ENCODE peak calls at places on chromosomes 7 and 10, in seven cellular contexts. V, S, R, H, T, K and O are unnamed samples.
A peak's percentile ranks its signal among the peaks of the same experiment; 100 is the strongest.

GRCh38 chr7:11750191-11750590 is 81.8 kb downstream of the THSD7A start:
- DNase-seq in V (no peak), S (no peak), R (no peak), H (no peak), T (no peak), K (no peak), O (no peak)

GRCh38 chr10:70744617-70745138 is 40.5 kb downstream of the TBATA start:
- DNase-seq in V (no peak), S (no peak), R (no peak), H (no peak), T (no peak), K (no peak), O (no peak)

GRCh38 chr10:132918617-132919373 is 23.6 kb downstream of the CFAP46 start:
- DNase-seq in V (no peak), S (no peak), R (no peak), H (no peak), T (no peak), K (no peak), O (no peak)

GRCh38 chr10:132691711-132692153 is 94.2 kb downstream of the NKX6-2 start:
- DNase-seq in V (no peak), S (no peak), R (no peak), H (no peak), T (no peak), K (no peak), O (no peak)

GRCh38 chr7:21967500-21968099 is 21.9 kb upstream of the CDCA7L start:
- DNase-seq in V (no peak), S (no peak), R (no peak), H (no peak), T (no peak), K (no peak), O (no peak)

GRCh38 chr7:131076711-131077170 is 250.9 kb upstream of the MKLN1 start:
- DNase-seq in V (no peak), S (no peak), R (no peak), H (no peak), T (no peak), K (peak; percentile 95), O (no peak)

GRCh38 chr7:131898418-131898817 is 342.0 kb upstream of the PODXL start:
- DNase-seq in V (no peak), S (no peak), R (no peak), H (no peak), T (no peak), K (no peak), O (no peak)

GRCh38 chr7:107879400-107880035 is 11.5 kb upstream of the DLD start:
- DNase-seq in V (peak; percentile 52), S (no peak), R (peak; percentile 75), H (peak; percentile 57), T (no peak), K (peak; percentile 49), O (peak; percentile 38)

GRCh38 chr10:62136931-62137330 is 131.7 kb downstream of the RTKN2 start:
- DNase-seq in V (no peak), S (no peak), R (no peak), H (no peak), T (no peak), K (no peak), O (no peak)

GRCh38 chr10:69861251-69862240 is 59.8 kb downstream of the COL13A1 start:
- DNase-seq in V (peak; percentile 94), S (no peak), R (no peak), H (no peak), T (no peak), K (peak; percentile 34), O (no peak)

GRCh38 chr10:70592746-70593512 is 9.6 kb downstream of the PRF1 start:
- DNase-seq in V (no peak), S (peak; percentile 38), R (no peak), H (no peak), T (no peak), K (no peak), O (no peak)

GRCh38 chr10:116825901-116826300 is 23.4 kb upstream of the ENO4 start:
- DNase-seq in V (no peak), S (no peak), R (no peak), H (no peak), T (no peak), K (no peak), O (no peak)

GRCh38 chr7:144842377-144842851 is 6.6 kb upstream of the TPK1 start:
- DNase-seq in V (no peak), S (no peak), R (no peak), H (no peak), T (no peak), K (no peak), O (peak; percentile 42)

GRCh38 chr10:98320476-98321202 is 52.6 kb upstream of the LOXL4 start:
- DNase-seq in V (no peak), S (no peak), R (peak; percentile 47), H (no peak), T (no peak), K (no peak), O (no peak)

GRCh38 chr10:99410876-99411275 is 19.5 kb downstream of the GOT1 start:
- DNase-seq in V (no peak), S (no peak), R (no peak), H (no peak), T (no peak), K (no peak), O (no peak)

GRCh38 chr7:152411389-152411788 is 24.4 kb downstream of the KMT2C start:
- DNase-seq in V (no peak), S (no peak), R (peak; percentile 44), H (no peak), T (no peak), K (no peak), O (no peak)

GRCh38 chr10:92844746-92845145 is 3.6 kb upstream of the EXOC6 start:
- DNase-seq in V (no peak), S (no peak), R (no peak), H (no peak), T (no peak), K (no peak), O (no peak)

GRCh38 chr7:140281960-140282359 is 105.2 kb upstream of the KDM7A start:
- DNase-seq in V (no peak), S (no peak), R (no peak), H (no peak), T (no peak), K (no peak), O (no peak)

GRCh38 chr7:14766747-14767146 is 135.8 kb downstream of the DGKB start:
- DNase-seq in V (no peak), S (no peak), R (no peak), H (no peak), T (no peak), K (no peak), O (no peak)

GRCh38 chr10:119251315-119251708 is 43.9 kb downstream of the GRK5 start:
- DNase-seq in V (no peak), S (no peak), R (no peak), H (peak; percentile 26), T (no peak), K (no peak), O (no peak)
- H3K9ac ChIP-seq in V (no peak overlapping the region), S (no peak overlapping the region), R (peak overlapping the region; percentile 62), H (peak overlapping the region; percentile 62), T (no peak overlapping the region), K (no peak overlapping the region), O (no peak overlapping the region)

GRCh38 chr7:50662059-50662689 is 97.0 kb upstream of the DDC start:
- DNase-seq in V (no peak), S (no peak), R (no peak), H (no peak), T (no peak), K (no peak), O (no peak)
- TF ChIP-seq YY1 in V (no peak), S (no peak), R (no peak), H (no peak), T (no peak), K (no peak), O (no peak)

DNA sequence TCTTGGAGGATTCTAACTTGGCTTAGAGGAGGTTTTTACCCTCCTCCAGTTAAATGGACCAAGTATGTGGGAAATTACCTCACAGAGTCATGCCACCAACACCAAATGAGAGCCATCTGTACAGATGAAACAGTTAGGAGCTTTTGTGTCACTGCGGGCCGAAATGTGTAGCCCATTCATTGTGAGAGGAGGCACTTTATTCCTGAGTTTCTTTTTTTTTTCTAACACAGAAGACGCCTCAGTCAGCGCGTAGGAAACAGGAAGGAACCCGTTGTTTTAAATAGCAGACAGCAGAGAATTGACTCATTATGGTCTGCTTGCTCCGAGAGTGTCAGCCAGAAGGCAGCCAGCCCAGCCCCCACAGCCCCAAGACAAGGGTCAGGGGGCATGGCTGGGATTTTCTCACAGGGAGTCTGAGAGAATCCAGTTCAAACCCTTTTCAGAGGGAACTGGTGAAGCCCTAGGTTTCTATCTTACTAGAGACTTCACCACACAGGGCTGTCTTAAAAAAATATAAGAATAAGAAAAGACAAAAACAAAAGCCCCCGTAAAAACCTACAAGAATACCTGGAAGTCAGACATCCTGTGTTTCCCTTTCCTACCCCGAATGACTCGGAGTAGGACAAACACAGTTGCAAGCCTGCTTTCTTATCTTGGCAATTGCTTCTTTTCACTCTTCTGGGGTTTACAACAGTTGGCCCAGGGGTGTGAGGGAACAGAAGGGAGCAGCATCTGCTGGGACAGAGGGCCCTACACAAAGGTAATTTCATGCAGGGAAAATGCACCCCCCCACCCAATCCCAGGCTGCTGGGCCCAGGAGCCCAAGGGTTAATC is 220.8 kb downstream of the ARHGAP12 start:
- DNase-seq in V (no peak), S (no peak), R (no peak), H (no peak), T (peak; percentile 90), K (no peak), O (peak; percentile 57)
- H3K4me3 ChIP-seq in V (no peak overlapping the region), S (no peak overlapping the region), R (no peak overlapping the region), H (no peak overlapping the region), T (peak overlapping the region; percentile 52), K (no peak overlapping the region), O (no peak overlapping the region)

GRCh38 chr7:98357751-98358161 is 43.1 kb downstream of the BAIAP2L1 start:
- DNase-seq in V (no peak), S (no peak), R (no peak), H (no peak), T (no peak), K (peak; percentile 72), O (no peak)

GRCh38 chr7:98354052-98354451 is 46.8 kb downstream of the BAIAP2L1 start:
- DNase-seq in V (no peak), S (no peak), R (no peak), H (no peak), T (no peak), K (no peak), O (no peak)

GRCh38 chr7:98355250-98355538 is 45.7 kb downstream of the BAIAP2L1 start:
- DNase-seq in V (no peak), S (no peak), R (no peak), H (no peak), T (no peak), K (no peak), O (no peak)

GRCh38 chr7:98352621-98353020 is 48.3 kb downstream of the BAIAP2L1 start:
- DNase-seq in V (no peak), S (no peak), R (no peak), H (no peak), T (no peak), K (no peak), O (no peak)

DNA sequence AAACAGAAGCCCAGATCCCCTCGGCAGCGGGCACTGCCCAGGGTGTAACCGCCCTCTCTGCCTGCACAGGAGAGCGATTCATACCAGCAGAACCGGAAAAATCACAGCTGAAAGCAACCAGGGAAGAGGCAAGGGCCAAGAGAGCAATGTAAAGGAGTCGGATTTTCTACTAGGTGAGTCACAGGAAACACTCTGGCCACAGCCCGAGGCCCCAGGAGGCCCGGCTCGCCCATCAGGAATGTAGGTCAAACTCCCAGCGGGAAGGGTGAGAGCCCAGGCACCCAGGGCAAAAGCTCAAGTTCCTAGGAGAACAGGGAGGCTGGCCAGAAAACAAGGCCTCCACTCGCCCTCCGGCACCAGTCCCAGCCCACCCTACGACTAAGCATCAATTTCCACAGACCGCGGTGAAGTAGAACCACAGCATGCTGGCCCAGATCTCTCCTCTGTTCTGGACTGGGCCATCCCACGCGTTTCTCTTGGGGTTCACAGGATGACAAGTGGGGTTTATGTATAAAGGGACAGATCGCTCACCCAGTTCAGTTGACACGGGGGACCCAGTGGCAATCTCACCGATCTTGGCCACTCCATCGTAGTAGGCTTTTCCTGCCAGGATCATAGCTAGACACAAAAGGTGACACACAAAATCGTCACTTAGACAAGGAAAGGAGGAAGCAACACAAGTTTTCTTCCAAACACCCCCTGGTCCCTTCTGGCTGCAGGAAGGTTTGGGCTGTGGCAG is 46.2 kb downstream of the BAIAP2L1 start:
- DNase-seq in V (peak; percentile 91), S (no peak), R (no peak), H (no peak), T (no peak), K (peak; percentile 62), O (no peak)
- H3K9ac ChIP-seq in V (peak overlapping the region; percentile 64), S (no peak overlapping the region), R (peak overlapping the region; percentile 61), H (no peak overlapping the region), T (no peak overlapping the region), K (no peak overlapping the region), O (no peak overlapping the region)